ENCODE peak calls at places on chromosomes 3 and 15, in nine cellular contexts. Y is A549, O is cardiac muscle cell, W is sigmoid colon, F is ascending aorta, K is heart left ventricle, B is mammary epithelial cell, L is breast epithelium, G is tibial artery. S is an unnamed sample.

GRCh38 chr15:58548308-58549012 is 116.7 kb downstream of the LIPC start:
- DNase-seq in O (no peak), L (no peak), F (no peak), B (no peak), Y (no peak), G (no peak), W (no peak), K (no peak), S (no peak)

GRCh38 chr3:16807981-16808380 is 76.8 kb upstream of the PLCL2 start:
- DNase-seq in Y (no peak), K (no peak), F (no peak), G (no peak), B (no peak), W (no peak), O (peak; percentile 31), L (no peak), S (no peak)

GRCh38 chr15:99981223-99981647 is 248.0 kb upstream of the LYSMD4 start:
- DNase-seq in F (no peak), L (no peak), W (no peak), Y (no peak), G (no peak), K (no peak), B (peak; percentile 14), O (no peak), S (no peak)

GRCh38 chr3:23649502-23649901 is 156.3 kb upstream of the UBE2E1 start:
- DNase-seq in B (no peak), F (no peak), Y (no peak), L (no peak), W (no peak), K (no peak), G (no peak), O (no peak), S (no peak)

GRCh38 chr3:72187131-72187530 is 402.2 kb upstream of the PROK2 start:
- DNase-seq in W (no peak), L (no peak), O (peak; percentile 20), Y (no peak), G (no peak), K (no peak), B (no peak), F (no peak), S (no peak)

GRCh38 chr3:117011687-117012250 is 302.2 kb downstream of the TUSC7 start:
- DNase-seq in G (no peak), F (no peak), L (no peak), K (no peak), B (no peak), W (no peak), Y (no peak), O (peak; percentile 50), S (no peak)

GRCh38 chr3:53046171-53047170 is 598 bp upstream of the SFMBT1 start:
- DNase-seq in B (no peak), K (peak; percentile 40), O (peak; percentile 29), F (peak; percentile 76), W (peak; percentile 79), G (peak; percentile 77), Y (peak; percentile 61), L (peak; percentile 30), S (peak; percentile 41)

GRCh38 chr3:102182162-102182561 is 252.7 kb upstream of the ZPLD1 start:
- DNase-seq in K (no peak), L (no peak), O (peak; percentile 72), W (no peak), Y (no peak), F (no peak), B (no peak), G (no peak), S (no peak)

GRCh38 chr3:25291524-25291923 is 136.5 kb upstream of the RARB start:
- DNase-seq in K (no peak), G (no peak), W (no peak), F (no peak), B (no peak), O (no peak), L (no peak), Y (no peak), S (no peak)

GRCh38 chr3:140395134-140396075 is 282.5 kb upstream of the TRIM42 start:
- DNase-seq in F (no peak), K (no peak), W (no peak), L (no peak), G (no peak), O (no peak), Y (no peak), B (no peak), S (no peak)

GRCh38 chr3:4067893-4068292 is 235.3 kb upstream of the SETMAR start:
- DNase-seq in F (no peak), K (no peak), B (no peak), G (no peak), Y (no peak), O (no peak), W (no peak), L (no peak), S (no peak)

GRCh38 chr3:188049890-188050530 is 103.9 kb upstream of the LPP start:
- DNase-seq in K (no peak), B (no peak), L (no peak), O (no peak), Y (no peak), W (no peak), F (no peak), G (no peak), S (no peak)

GRCh38 chr3:14532691-14533456 is 7.3 kb downstream of the GRIP2 start:
- DNase-seq in O (peak; percentile 16), Y (no peak), L (no peak), K (peak; percentile 67), W (no peak), G (peak; percentile 57), B (peak; percentile 5), F (no peak), S (no peak)

GRCh38 chr15:48897144-48897814 is 19.3 kb downstream of the EID1 start:
- DNase-seq in L (no peak), K (no peak), G (no peak), W (no peak), O (peak; percentile 84), Y (no peak), B (peak; percentile 80), F (no peak), S (no peak)

DNA sequence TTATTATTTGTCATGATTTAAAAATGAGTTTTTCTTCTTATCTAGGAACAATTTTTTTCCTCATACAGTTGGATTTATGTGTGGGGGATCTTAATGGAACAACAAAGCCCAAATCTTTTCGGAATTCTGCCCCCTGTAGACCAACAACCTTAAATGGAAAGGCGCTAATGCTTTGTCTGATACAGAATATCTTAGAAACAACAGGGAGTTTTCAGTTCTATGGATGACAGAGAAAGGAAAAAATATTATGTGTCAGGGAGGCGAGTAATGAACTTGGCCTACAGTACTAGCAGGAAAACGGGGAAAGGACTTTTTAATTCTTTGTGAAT is 592 bp downstream of the MOBP start:
- DNase-seq in Y (no peak), F (no peak), G (no peak), L (no peak), K (no peak), B (no peak), W (no peak), O (no peak), S (no peak)
- TF ChIP-seq CTCF in Y (no peak), F (no peak), G (no peak), L (no peak), K (no peak), B (no peak), W (no peak), O (no peak), S (no peak)

GRCh38 chr15:24819680-24820079 is 135.1 kb upstream of the SNRPN start:
- DNase-seq in W (no peak), L (no peak), K (no peak), G (no peak), O (no peak), F (no peak), B (no peak), Y (no peak), S (no peak)

DNA sequence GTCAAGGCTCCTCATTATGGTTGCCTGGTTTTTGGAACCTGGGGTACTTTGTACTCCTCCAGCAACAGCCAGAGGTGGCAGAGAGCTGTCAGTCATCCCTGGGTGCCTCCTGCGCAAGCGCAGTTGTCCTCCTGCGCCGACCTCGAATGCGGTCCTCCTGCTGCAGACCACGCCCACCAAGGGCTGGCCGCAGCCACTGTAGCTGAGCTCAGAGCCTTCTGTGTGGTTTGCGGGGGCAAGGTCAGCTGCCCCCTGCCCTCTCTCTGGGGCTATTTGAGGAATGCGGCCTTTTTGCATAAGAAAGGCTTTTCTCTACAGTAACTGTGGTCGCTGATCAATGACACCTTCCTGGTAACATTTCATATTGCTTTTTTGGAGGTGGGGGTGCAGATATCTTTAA is 131.3 kb upstream of the SNRPN start:
- DNase-seq in O (no peak), F (no peak), B (no peak), G (no peak), K (peak; percentile 20), Y (no peak), L (no peak), W (no peak), S (peak; percentile 59)
- H3K4me3 ChIP-seq in O (peak overlapping the region; percentile 37), F (no peak overlapping the region), B (no peak overlapping the region), G (no peak overlapping the region), K (peak overlapping the region; percentile 48), Y (no peak overlapping the region), L (no peak overlapping the region), W (no peak overlapping the region), S (peak overlapping the region; percentile 61)

GRCh38 chr15:98000249-98001203 is 40.0 kb downstream of the ARRDC4 start:
- DNase-seq in W (no peak), L (peak; percentile 36), B (peak; percentile 93), F (no peak), Y (no peak), K (no peak), G (no peak), O (no peak), S (no peak)
- H3K4me1 ChIP-seq in W (peaks cover 89% of the 10 kb centered on the region), L (no peaks in the 10 kb centered on the region), B (peaks cover 70% of the 10 kb centered on the region), F (no peaks in the 10 kb centered on the region), Y (no peaks in the 10 kb centered on the region), K (no peaks in the 10 kb centered on the region), G (no peaks in the 10 kb centered on the region), O (no peaks in the 10 kb centered on the region), S (peaks cover 5% of the 10 kb centered on the region)

GRCh38 chr15:50259276-50259675 is 6.2 kb downstream of the HDC start:
- DNase-seq in G (no peak), Y (no peak), L (no peak), O (no peak), F (no peak), W (no peak), K (no peak), B (no peak), S (no peak)

GRCh38 chr15:50260969-50261496 is 4.5 kb downstream of the HDC start:
- DNase-seq in O (no peak), K (no peak), W (no peak), Y (no peak), L (no peak), B (no peak), F (no peak), G (no peak), S (no peak)

GRCh38 chr15:50262533-50262932 is 3.0 kb downstream of the HDC start:
- DNase-seq in B (no peak), F (no peak), W (no peak), L (no peak), K (no peak), O (no peak), G (no peak), Y (no peak), S (no peak)

GRCh38 chr15:50265620-50266019 is at the start of gene HDC:
- DNase-seq in K (no peak), G (no peak), B (no peak), O (no peak), W (no peak), Y (no peak), L (no peak), F (no peak), S (no peak)

DNA sequence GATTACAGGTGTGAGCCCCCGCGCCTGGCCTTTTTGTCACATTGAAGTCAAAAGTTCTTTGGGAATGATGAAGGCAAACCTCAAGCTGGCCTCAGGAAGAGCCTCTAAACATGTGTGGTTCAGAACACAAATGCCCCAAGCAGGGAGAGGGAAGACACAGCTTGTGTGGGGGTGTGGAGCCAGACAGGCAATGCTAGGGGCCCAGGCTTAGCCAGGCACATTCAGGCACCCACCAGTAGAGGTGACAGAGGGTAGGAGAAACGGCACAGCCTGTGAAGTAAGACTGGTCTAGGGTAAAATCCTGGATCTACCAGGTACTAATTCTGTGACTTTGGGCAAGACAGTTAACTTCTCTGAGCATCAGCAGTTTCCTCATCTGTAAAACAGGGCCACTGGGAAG is 3.5 kb downstream of the HDC start:
- DNase-seq in O (no peak), G (no peak), B (no peak), F (no peak), Y (no peak), W (no peak), L (no peak), K (no peak), S (no peak)
- TF ChIP-seq CTCF in O (no peak), G (no peak), B (no peak), F (no peak), Y (no peak), W (no peak), L (no peak), K (no peak), S (no peak)